ENCODE peak calls at places on chromosomes 12 and 14, in eight cellular contexts. One of them, this sample, is unnamed.

GRCh38 chr12:31019561-31020308 is 53.9 kb upstream of the DDX11 start:
- DNase-seq in stimulated activated CD4-positive, alpha-beta T cell treated with anti-CD3 and anti-CD28 coated beads, Interleukin-12 subunit alpha, Interleukin-12 subunit beta, amount 100 ng/mL, for 24 hours: no peak
- DNase-seq in hepatocyte: no peak
- DNase-seq in activated CD4-positive, CD25-positive, alpha-beta regulatory T cell: no peak
- DNase-seq in fibroblast of the aortic adventitia: no peak
- DNase-seq in activated CD4-positive, alpha-beta T cell treated with anti-CD3 and anti-CD28 coated beads, Interleukin-2, amount 50 U/mL, for 1 hour: no peak
- DNase-seq in heart right ventricle: no peak
- DNase-seq in suprapubic skin: no peak
- DNase-seq in this sample: no peak

GRCh38 chr12:14936224-14936861 is 2.0 kb downstream of the ERP27 start:
- DNase-seq in activated CD4-positive, CD25-positive, alpha-beta regulatory T cell: no peak
- DNase-seq in suprapubic skin: no peak
- DNase-seq in stimulated activated CD4-positive, alpha-beta T cell treated with anti-CD3 and anti-CD28 coated beads, Interleukin-12 subunit alpha, Interleukin-12 subunit beta, amount 100 ng/mL, for 24 hours: no peak
- DNase-seq in heart right ventricle: no peak
- DNase-seq in hepatocyte: no peak
- DNase-seq in activated CD4-positive, alpha-beta T cell treated with anti-CD3 and anti-CD28 coated beads, Interleukin-2, amount 50 U/mL, for 1 hour: no peak
- DNase-seq in fibroblast of the aortic adventitia: no peak
- DNase-seq in this sample: no peak

GRCh38 chr14:74875941-74876913 is at the start of gene PROX2:
- DNase-seq in heart right ventricle: no peak
- DNase-seq in activated CD4-positive, alpha-beta T cell treated with anti-CD3 and anti-CD28 coated beads, Interleukin-2, amount 50 U/mL, for 1 hour: peak
- DNase-seq in suprapubic skin: no peak
- DNase-seq in activated CD4-positive, CD25-positive, alpha-beta regulatory T cell: peak
- DNase-seq in stimulated activated CD4-positive, alpha-beta T cell treated with anti-CD3 and anti-CD28 coated beads, Interleukin-12 subunit alpha, Interleukin-12 subunit beta, amount 100 ng/mL, for 24 hours: no peak
- DNase-seq in fibroblast of the aortic adventitia: no peak
- DNase-seq in hepatocyte: no peak
- DNase-seq in this sample: peak

GRCh38 chr12:1838223-1838993 is 18.0 kb downstream of the LRTM2 start:
- DNase-seq in stimulated activated CD4-positive, alpha-beta T cell treated with anti-CD3 and anti-CD28 coated beads, Interleukin-12 subunit alpha, Interleukin-12 subunit beta, amount 100 ng/mL, for 24 hours: no peak
- DNase-seq in heart right ventricle: no peak
- DNase-seq in activated CD4-positive, alpha-beta T cell treated with anti-CD3 and anti-CD28 coated beads, Interleukin-2, amount 50 U/mL, for 1 hour: no peak
- DNase-seq in suprapubic skin: no peak
- DNase-seq in fibroblast of the aortic adventitia: no peak
- DNase-seq in activated CD4-positive, CD25-positive, alpha-beta regulatory T cell: no peak
- DNase-seq in hepatocyte: no peak
- DNase-seq in this sample: no peak

GRCh38 chr12:1588574-1588944 is 5.8 kb downstream of the FBXL14 start:
- DNase-seq in stimulated activated CD4-positive, alpha-beta T cell treated with anti-CD3 and anti-CD28 coated beads, Interleukin-12 subunit alpha, Interleukin-12 subunit beta, amount 100 ng/mL, for 24 hours: no peak
- DNase-seq in heart right ventricle: no peak
- DNase-seq in activated CD4-positive, alpha-beta T cell treated with anti-CD3 and anti-CD28 coated beads, Interleukin-2, amount 50 U/mL, for 1 hour: no peak
- DNase-seq in suprapubic skin: no peak
- DNase-seq in fibroblast of the aortic adventitia: no peak
- DNase-seq in activated CD4-positive, CD25-positive, alpha-beta regulatory T cell: no peak
- DNase-seq in hepatocyte: no peak
- DNase-seq in this sample: no peak

GRCh38 chr12:34402228-34402898 is 380.1 kb downstream of the ALG10 start:
- DNase-seq in heart right ventricle: peak
- DNase-seq in stimulated activated CD4-positive, alpha-beta T cell treated with anti-CD3 and anti-CD28 coated beads, Interleukin-12 subunit alpha, Interleukin-12 subunit beta, amount 100 ng/mL, for 24 hours: no peak
- DNase-seq in fibroblast of the aortic adventitia: no peak
- DNase-seq in activated CD4-positive, CD25-positive, alpha-beta regulatory T cell: no peak
- DNase-seq in activated CD4-positive, alpha-beta T cell treated with anti-CD3 and anti-CD28 coated beads, Interleukin-2, amount 50 U/mL, for 1 hour: no peak
- DNase-seq in suprapubic skin: peak
- DNase-seq in hepatocyte: peak
- DNase-seq in this sample: no peak

GRCh38 chr12:5485471-5485870 is 53.6 kb downstream of the NTF3 start:
- DNase-seq in suprapubic skin: no peak
- DNase-seq in stimulated activated CD4-positive, alpha-beta T cell treated with anti-CD3 and anti-CD28 coated beads, Interleukin-12 subunit alpha, Interleukin-12 subunit beta, amount 100 ng/mL, for 24 hours: no peak
- DNase-seq in activated CD4-positive, alpha-beta T cell treated with anti-CD3 and anti-CD28 coated beads, Interleukin-2, amount 50 U/mL, for 1 hour: no peak
- DNase-seq in fibroblast of the aortic adventitia: no peak
- DNase-seq in hepatocyte: no peak
- DNase-seq in activated CD4-positive, CD25-positive, alpha-beta regulatory T cell: no peak
- DNase-seq in heart right ventricle: no peak
- DNase-seq in this sample: no peak

GRCh38 chr14:101360045-101360931 is 201.0 kb upstream of the DIO3 start:
- DNase-seq in heart right ventricle: peak
- DNase-seq in fibroblast of the aortic adventitia: no peak
- DNase-seq in suprapubic skin: peak
- DNase-seq in stimulated activated CD4-positive, alpha-beta T cell treated with anti-CD3 and anti-CD28 coated beads, Interleukin-12 subunit alpha, Interleukin-12 subunit beta, amount 100 ng/mL, for 24 hours: no peak
- DNase-seq in hepatocyte: peak
- DNase-seq in activated CD4-positive, CD25-positive, alpha-beta regulatory T cell: no peak
- DNase-seq in activated CD4-positive, alpha-beta T cell treated with anti-CD3 and anti-CD28 coated beads, Interleukin-2, amount 50 U/mL, for 1 hour: no peak
- DNase-seq in this sample: peak

GRCh38 chr12:96233941-96234461 is 39.8 kb downstream of the ELK3 start:
- DNase-seq in activated CD4-positive, alpha-beta T cell treated with anti-CD3 and anti-CD28 coated beads, Interleukin-2, amount 50 U/mL, for 1 hour: no peak
- DNase-seq in heart right ventricle: peak
- DNase-seq in activated CD4-positive, CD25-positive, alpha-beta regulatory T cell: no peak
- DNase-seq in fibroblast of the aortic adventitia: peak
- DNase-seq in hepatocyte: peak
- DNase-seq in stimulated activated CD4-positive, alpha-beta T cell treated with anti-CD3 and anti-CD28 coated beads, Interleukin-12 subunit alpha, Interleukin-12 subunit beta, amount 100 ng/mL, for 24 hours: no peak
- DNase-seq in suprapubic skin: peak
- DNase-seq in this sample: no peak

GRCh38 chr14:100589071-100589759 is 2.0 kb upstream of the BEGAIN start:
- DNase-seq in fibroblast of the aortic adventitia: no peak
- DNase-seq in activated CD4-positive, CD25-positive, alpha-beta regulatory T cell: no peak
- DNase-seq in hepatocyte: no peak
- DNase-seq in heart right ventricle: no peak
- DNase-seq in activated CD4-positive, alpha-beta T cell treated with anti-CD3 and anti-CD28 coated beads, Interleukin-2, amount 50 U/mL, for 1 hour: no peak
- DNase-seq in stimulated activated CD4-positive, alpha-beta T cell treated with anti-CD3 and anti-CD28 coated beads, Interleukin-12 subunit alpha, Interleukin-12 subunit beta, amount 100 ng/mL, for 24 hours: no peak
- DNase-seq in suprapubic skin: peak
- DNase-seq in this sample: no peak

GRCh38 chr12:85191-85666 is 18.7 kb downstream of the IQSEC3 start:
- DNase-seq in fibroblast of the aortic adventitia: no peak
- DNase-seq in activated CD4-positive, alpha-beta T cell treated with anti-CD3 and anti-CD28 coated beads, Interleukin-2, amount 50 U/mL, for 1 hour: no peak
- DNase-seq in heart right ventricle: no peak
- DNase-seq in stimulated activated CD4-positive, alpha-beta T cell treated with anti-CD3 and anti-CD28 coated beads, Interleukin-12 subunit alpha, Interleukin-12 subunit beta, amount 100 ng/mL, for 24 hours: no peak
- DNase-seq in suprapubic skin: no peak
- DNase-seq in hepatocyte: no peak
- DNase-seq in activated CD4-positive, CD25-positive, alpha-beta regulatory T cell: no peak
- DNase-seq in this sample: no peak

This sample was measured in NAMALWA.